ENCODE peak calls at places on chromosomes 11 and 22, in ten cellular contexts. X, H, B, Q, J, E, F, A, N and Z are unnamed samples.

GRCh38 chr11:131037873-131038272 is 121.6 kb upstream of the SNX19 start:
- DNase-seq in X (no peak), J (peak; percentile 18), E (no peak), Q (no peak), F (peak; percentile 8), B (no peak), N (no peak), A (no peak), H (no peak), Z (no peak)

GRCh38 chr22:46587492-46588278 is 32.5 kb upstream of the GRAMD4 start:
- DNase-seq in Q (peak; percentile 96), E (no peak), A (no peak), F (no peak), J (no peak), H (no peak), N (peak; percentile 72), B (no peak), X (no peak), Z (no peak)

GRCh38 chr11:1837171-1838076 is 1.4 kb upstream of the TNNI2 start:
- DNase-seq in N (peak; percentile 86), X (peak; percentile 75), E (peak; percentile 73), F (peak; percentile 39), J (peak; percentile 63), B (no peak), H (peak; percentile 49), A (peak; percentile 55), Q (peak; percentile 77), Z (no peak)

GRCh38 chr11:78801161-78801884 is 226.7 kb upstream of the NARS2 start:
- DNase-seq in J (peak; percentile 63), A (no peak), N (no peak), E (no peak), H (peak; percentile 86), F (no peak), B (peak; percentile 88), X (no peak), Q (no peak), Z (no peak)

GRCh38 chr22:27866136-27867091 is 52.6 kb downstream of the PITPNB start:
- DNase-seq in J (no peak), X (no peak), B (peak; percentile 89), F (no peak), A (no peak), H (peak; percentile 54), E (no peak), N (no peak), Q (no peak), Z (no peak)

GRCh38 chr22:47561115-47561675 is 798.7 kb downstream of the TBC1D22A start:
- DNase-seq in N (no peak), H (no peak), F (no peak), A (no peak), Q (no peak), J (no peak), B (no peak), E (no peak), X (no peak), Z (no peak)

GRCh38 chr11:84452211-84452610 is 1166.0 kb upstream of the CCDC90B start:
- DNase-seq in J (no peak), F (no peak), A (no peak), Q (no peak), N (no peak), E (no peak), B (no peak), H (no peak), X (no peak), Z (no peak)

GRCh38 chr22:47107431-47107830 is 345.0 kb downstream of the TBC1D22A start:
- DNase-seq in H (peak; percentile 65), B (peak; percentile 14), A (no peak), Q (no peak), J (no peak), X (no peak), F (peak; percentile 41), N (no peak), E (no peak), Z (peak; percentile 8)

GRCh38 chr11:96044311-96044710 is 120.4 kb upstream of the MTMR2 start:
- DNase-seq in A (no peak), Q (no peak), X (no peak), J (no peak), N (no peak), H (no peak), B (no peak), F (no peak), E (no peak), Z (no peak)

GRCh38 chr11:77470504-77470903 is 3.4 kb downstream of the PAK1 start:
- DNase-seq in B (no peak), J (peak; percentile 32), X (no peak), E (no peak), N (no peak), F (no peak), Q (no peak), H (no peak), A (no peak), Z (no peak)

GRCh38 chr22:44622147-44622427 is 79.9 kb upstream of the PRR5 start:
- DNase-seq in A (no peak), F (no peak), H (no peak), E (no peak), J (peak; percentile 69), Q (no peak), B (no peak), X (peak; percentile 40), N (no peak), Z (no peak)

GRCh38 chr11:15276616-15277015 is 161.9 kb downstream of the INSC start:
- DNase-seq in F (no peak), A (no peak), E (no peak), J (peak; percentile 46), B (no peak), Q (no peak), H (peak; percentile 12), X (peak; percentile 28), N (no peak), Z (no peak)

GRCh38 chr11:16925495-16926065 is 88.6 kb downstream of the PLEKHA7 start:
- DNase-seq in J (peak; percentile 91), F (peak; percentile 62), N (peak; percentile 84), X (peak; percentile 52), A (no peak), H (peak; percentile 49), Q (no peak), E (no peak), B (no peak), Z (peak; percentile 72)

GRCh38 chr22:30490399-30490798 is 15.1 kb downstream of the SEC14L4 start:
- DNase-seq in X (no peak), A (no peak), N (no peak), Q (no peak), F (no peak), B (no peak), E (no peak), H (peak; percentile 8), J (peak; percentile 8), Z (no peak)

GRCh38 chr11:83070044-83070877 is 1.4 kb downstream of the RAB30 start:
- DNase-seq in A (no peak), E (no peak), X (no peak), N (no peak), H (peak; percentile 50), B (peak; percentile 66), J (peak; percentile 85), Q (no peak), F (peak; percentile 58), Z (peak; percentile 59)

GRCh38 chr11:127252321-127252720 is 251.8 kb upstream of the KIRREL3 start:
- DNase-seq in N (no peak), X (no peak), J (no peak), F (no peak), H (no peak), Q (no peak), E (no peak), B (no peak), A (no peak), Z (no peak)

GRCh38 chr22:32475428-32476010 is 908 bp downstream of the FBXO7 start:
- DNase-seq in Q (no peak), X (peak; percentile 20), N (no peak), H (no peak), F (no peak), B (no peak), A (no peak), E (peak; percentile 13), J (peak; percentile 49), Z (no peak)

GRCh38 chr11:13963169-13963948 is 836 bp downstream of the SPON1 start:
- DNase-seq in H (no peak), N (peak; percentile 54), A (no peak), J (peak; percentile 63), Q (peak; percentile 44), E (peak; percentile 17), B (no peak), X (no peak), F (no peak), Z (no peak)

GRCh38 chr11:45669146-45669545 is 3.7 kb upstream of the CHST1 start:
- DNase-seq in A (no peak), N (no peak), B (no peak), H (no peak), J (no peak), F (no peak), E (no peak), X (no peak), Q (no peak), Z (no peak)

GRCh38 chr11:30196400-30197206 is 34.2 kb upstream of the FSHB start:
- DNase-seq in A (no peak), J (peak; percentile 75), E (peak; percentile 8), Q (peak; percentile 8), H (peak; percentile 53), N (peak; percentile 66), X (peak; percentile 78), B (no peak), F (peak; percentile 39), Z (peak; percentile 40)

GRCh38 chr22:44804327-44804726 is 52.0 kb downstream of the ARHGAP8 start:
- DNase-seq in J (no peak), N (no peak), X (no peak), A (no peak), H (no peak), E (no peak), F (no peak), B (no peak), Q (no peak), Z (no peak)

GRCh38 chr11:133038850-133039249 is 493.5 kb downstream of the OPCML start:
- DNase-seq in E (no peak), J (peak; percentile 90), Q (no peak), F (no peak), B (no peak), N (no peak), A (no peak), H (no peak), X (no peak), Z (no peak)

GRCh38 chr22:49699928-49700498 is 127.7 kb downstream of the BRD1 start:
- DNase-seq in X (no peak), F (no peak), A (no peak), J (no peak), N (no peak), Q (no peak), B (no peak), H (no peak), E (no peak), Z (no peak)

GRCh38 chr11:68924073-68924925 is 20.6 kb downstream of the IGHMBP2 start:
- DNase-seq in F (no peak), N (no peak), B (no peak), A (no peak), J (peak; percentile 37), E (no peak), H (no peak), X (no peak), Q (no peak), Z (no peak)